ENCODE peak calls at places on chromosomes 13 and 19, in seven cellular contexts. Y is CD4-positive, CD25-positive, alpha-beta regulatory T cell; E is stimulated activated CD4-positive, alpha-beta T cell treated with anti-CD3 and anti-CD28 coated beads, TNF-alpha, amount 100 ng/mL, for 48 hours; Q is foreskin fibroblast; T is T-helper 9 cell; C is NCI-H1092 treated with DMSO at 0.1 percent for 48 hours; K is GM12865. D is an unnamed sample.

GRCh38 chr13:50187352-50188029 is 172.2 kb downstream of the KCNRG start:
- DNase-seq in Y (no peak), E (no peak), Q (no peak), T (no peak), C (no peak), K (no peak), D (no peak)

GRCh38 chr13:105170438-105170837 is 1365.0 kb downstream of the EFNB2 start:
- DNase-seq in Y (no peak), E (no peak), Q (no peak), T (no peak), C (no peak), K (no peak), D (no peak)

GRCh38 chr13:43688230-43688907 is 98.4 kb downstream of the ENOX1 start:
- DNase-seq in Y (no peak), E (no peak), Q (no peak), T (no peak), C (no peak), K (no peak), D (peak)

GRCh38 chr19:49690656-49691242 is at the start of gene CPT1C:
- DNase-seq in Y (peak), E (peak), Q (peak), T (peak), C (peak), K (no peak), D (peak)

GRCh38 chr19:39325778-39326680 is 5.4 kb upstream of the LRFN1 start:
- DNase-seq in Y (no peak), E (peak), Q (no peak), T (no peak), C (no peak), K (no peak), D (peak)

GRCh38 chr19:45677351-45678230 is 9.6 kb downstream of the GIPR start:
- DNase-seq in Y (peak), E (peak), Q (peak), T (peak), C (peak), K (peak), D (peak)

GRCh38 chr13:24220086-24220703 is 59.7 kb downstream of the SPATA13 start:
- DNase-seq in Y (peak), E (peak), Q (peak), T (peak), C (peak), K (peak), D (peak)

GRCh38 chr13:112783135-112783945 is 93.5 kb downstream of the ATP11A start:
- DNase-seq in Y (no peak), E (no peak), Q (peak), T (no peak), C (no peak), K (no peak), D (no peak)

GRCh38 chr19:43479226-43479625 is 13.8 kb upstream of the LYPD3 start:
- DNase-seq in Y (no peak), E (no peak), Q (no peak), T (no peak), C (no peak), K (no peak), D (no peak)

GRCh38 chr19:15285896-15286591 is 46.3 kb downstream of the BRD4 start:
- DNase-seq in Y (no peak), E (no peak), Q (no peak), T (no peak), C (no peak), K (peak), D (no peak)

GRCh38 chr19:35084078-35084762 is 31.4 kb upstream of the FXYD3 start:
- DNase-seq in Y (no peak), E (no peak), Q (no peak), T (no peak), C (no peak), K (no peak), D (no peak)

GRCh38 chr13:72952529-72953141 is 106.2 kb upstream of the KLF5 start:
- DNase-seq in Y (no peak), E (no peak), Q (no peak), T (no peak), C (no peak), K (no peak), D (no peak)

GRCh38 chr13:47146136-47146535 is 249.3 kb upstream of the HTR2A start:
- DNase-seq in Y (no peak), E (no peak), Q (peak), T (no peak), C (no peak), K (peak), D (peak)

GRCh38 chr13:27396252-27396846 is 28.1 kb upstream of the GTF3A start:
- DNase-seq in Y (no peak), E (no peak), Q (no peak), T (no peak), C (no peak), K (no peak), D (no peak)

GRCh38 chr13:49669735-49670309 is 21.5 kb downstream of the EBPL start:
- DNase-seq in Y (no peak), E (no peak), Q (peak), T (no peak), C (peak), K (peak), D (peak)

GRCh38 chr19:4059493-4059880 is 7.2 kb downstream of the ZBTB7A start:
- DNase-seq in Y (no peak), E (no peak), Q (no peak), T (no peak), C (no peak), K (no peak), D (no peak)

GRCh38 chr19:875265-875879 is 15.9 kb downstream of the CFD start:
- DNase-seq in Y (no peak), E (no peak), Q (no peak), T (no peak), C (no peak), K (no peak), D (no peak)

GRCh38 chr13:111413407-111414187 is 93.2 kb downstream of the TEX29 start:
- DNase-seq in Y (no peak), E (no peak), Q (no peak), T (no peak), C (no peak), K (no peak), D (no peak)